ENCODE peak calls at places on chromosome 11, in eight cellular contexts. One of them, this sample, is unnamed. For H3K27me3, the result is how much of the 10 kb centered on the place peaks cover.

GRCh38 chr11:111913997-111914396 is 1.5 kb downstream of the HSPB2 start:
- DNase-seq in body of pancreas: peak
- DNase-seq in H7: no peak
- DNase-seq in thyroid gland: peak
- DNase-seq in SJSA1: no peak
- DNase-seq in GM23248: peak
- DNase-seq in SK-N-SH: no peak
- DNase-seq in pancreas: peak
- DNase-seq in this sample: no peak

GRCh38 chr11:34810107-34810562 is 106.0 kb downstream of the APIP start:
- DNase-seq in GM23248: no peak
- DNase-seq in SK-N-SH: no peak
- DNase-seq in SJSA1: no peak
- DNase-seq in pancreas: no peak
- DNase-seq in body of pancreas: no peak
- DNase-seq in thyroid gland: no peak
- DNase-seq in H7: no peak
- DNase-seq in this sample: no peak

GRCh38 chr11:46701078-46701654 is 335 bp downstream of the ZNF408 start:
- DNase-seq in body of pancreas: no peak
- DNase-seq in pancreas: no peak
- DNase-seq in H7: peak
- DNase-seq in SJSA1: no peak
- DNase-seq in GM23248: peak
- DNase-seq in SK-N-SH: no peak
- DNase-seq in thyroid gland: no peak
- DNase-seq in this sample: no peak

GRCh38 chr11:101567086-101567485 is 16.7 kb downstream of the TRPC6 start:
- DNase-seq in SK-N-SH: no peak
- DNase-seq in pancreas: no peak
- DNase-seq in GM23248: no peak
- DNase-seq in SJSA1: no peak
- DNase-seq in body of pancreas: no peak
- DNase-seq in H7: peak
- DNase-seq in thyroid gland: no peak
- DNase-seq in this sample: peak

GRCh38 chr11:59145534-59145933 is 2.9 kb downstream of the FAM111A start:
- DNase-seq in thyroid gland: no peak
- DNase-seq in GM23248: peak
- DNase-seq in pancreas: no peak
- DNase-seq in body of pancreas: no peak
- DNase-seq in SK-N-SH: no peak
- DNase-seq in SJSA1: no peak
- DNase-seq in H7: no peak
- DNase-seq in this sample: no peak

GRCh38 chr11:5489571-5490357 is 1.3 kb downstream of the OR52D1 start:
- DNase-seq in SJSA1: no peak
- DNase-seq in body of pancreas: no peak
- DNase-seq in SK-N-SH: no peak
- DNase-seq in pancreas: no peak
- DNase-seq in H7: no peak
- DNase-seq in GM23248: no peak
- DNase-seq in thyroid gland: no peak
- DNase-seq in this sample: no peak

GRCh38 chr11:76152741-76153608 is 53.3 kb downstream of the WNT11 start:
- DNase-seq in H7: peak
- DNase-seq in thyroid gland: no peak
- DNase-seq in SJSA1: no peak
- DNase-seq in pancreas: peak
- DNase-seq in GM23248: no peak
- DNase-seq in body of pancreas: no peak
- DNase-seq in SK-N-SH: no peak
- DNase-seq in this sample: no peak

GRCh38 chr11:112440518-112440917 is 179.9 kb upstream of the PLET1 start:
- DNase-seq in SK-N-SH: no peak
- DNase-seq in GM23248: no peak
- DNase-seq in SJSA1: no peak
- DNase-seq in body of pancreas: no peak
- DNase-seq in H7: peak
- DNase-seq in pancreas: no peak
- DNase-seq in thyroid gland: no peak
- DNase-seq in this sample: no peak

GRCh38 chr11:17734418-17734911 is at the start of gene KCNC1:
- DNase-seq in H7: peak
- DNase-seq in body of pancreas: peak
- DNase-seq in GM23248: peak
- DNase-seq in pancreas: peak
- DNase-seq in SJSA1: no peak
- DNase-seq in SK-N-SH: peak
- DNase-seq in thyroid gland: peak
- DNase-seq in this sample: peak

GRCh38 chr11:27699926-27700350 is 317 bp downstream of the BDNF start:
- DNase-seq in SK-N-SH: no peak
- DNase-seq in H7: no peak
- DNase-seq in SJSA1: no peak
- DNase-seq in pancreas: no peak
- DNase-seq in body of pancreas: peak
- DNase-seq in thyroid gland: peak
- DNase-seq in GM23248: peak
- DNase-seq in this sample: no peak

GRCh38 chr11:7874061-7874460 is 57.0 kb downstream of the OR10A6 start:
- DNase-seq in thyroid gland: no peak
- DNase-seq in GM23248: no peak
- DNase-seq in SK-N-SH: no peak
- DNase-seq in body of pancreas: no peak
- DNase-seq in H7: no peak
- DNase-seq in pancreas: no peak
- DNase-seq in SJSA1: no peak
- DNase-seq in this sample: no peak

GRCh38 chr11:84345027-84345426 is 1058.9 kb upstream of the CCDC90B start:
- DNase-seq in body of pancreas: no peak
- DNase-seq in SK-N-SH: no peak
- DNase-seq in pancreas: no peak
- DNase-seq in H7: no peak
- DNase-seq in thyroid gland: no peak
- DNase-seq in GM23248: no peak
- DNase-seq in SJSA1: no peak
- DNase-seq in this sample: no peak

GRCh38 chr11:65438257-65439151 is 15.9 kb downstream of the NEAT1 start:
- DNase-seq in SK-N-SH: no peak
- DNase-seq in thyroid gland: no peak
- DNase-seq in GM23248: peak
- DNase-seq in SJSA1: no peak
- DNase-seq in body of pancreas: no peak
- DNase-seq in H7: no peak
- DNase-seq in pancreas: no peak
- DNase-seq in this sample: no peak

GRCh38 chr11:27423125-27423524 is 49.5 kb downstream of the LGR4 start:
- DNase-seq in thyroid gland: no peak
- DNase-seq in H7: no peak
- DNase-seq in SK-N-SH: no peak
- DNase-seq in pancreas: no peak
- DNase-seq in SJSA1: no peak
- DNase-seq in body of pancreas: peak
- DNase-seq in GM23248: peak
- DNase-seq in this sample: peak

GRCh38 chr11:81007046-81007445 is 1566.2 kb upstream of the TENM4 start:
- DNase-seq in SJSA1: no peak
- DNase-seq in SK-N-SH: peak
- DNase-seq in GM23248: peak
- DNase-seq in pancreas: no peak
- DNase-seq in body of pancreas: no peak
- DNase-seq in H7: no peak
- DNase-seq in thyroid gland: no peak
- DNase-seq in this sample: peak

GRCh38 chr11:12042215-12042676 is 33.8 kb upstream of the DKK3 start:
- DNase-seq in body of pancreas: no peak
- DNase-seq in SK-N-SH: no peak
- DNase-seq in GM23248: peak
- DNase-seq in H7: no peak
- DNase-seq in thyroid gland: no peak
- DNase-seq in pancreas: no peak
- DNase-seq in SJSA1: peak
- DNase-seq in this sample: peak

GRCh38 chr11:22711212-22711770 is 44.9 kb downstream of the GAS2 start:
- DNase-seq in pancreas: no peak
- DNase-seq in SJSA1: no peak
- DNase-seq in H7: no peak
- DNase-seq in thyroid gland: no peak
- DNase-seq in SK-N-SH: no peak
- DNase-seq in body of pancreas: no peak
- DNase-seq in GM23248: no peak
- DNase-seq in this sample: peak

GRCh38 chr11:16959528-16960100 is 54.6 kb downstream of the PLEKHA7 start:
- DNase-seq in H7: no peak
- DNase-seq in SJSA1: no peak
- DNase-seq in SK-N-SH: no peak
- DNase-seq in body of pancreas: no peak
- DNase-seq in GM23248: no peak
- DNase-seq in pancreas: no peak
- DNase-seq in thyroid gland: no peak
- DNase-seq in this sample: no peak

GRCh38 chr11:45412033-45412432 is 125.9 kb upstream of the SYT13 start:
- DNase-seq in GM23248: no peak
- DNase-seq in H7: peak
- DNase-seq in thyroid gland: no peak
- DNase-seq in pancreas: no peak
- DNase-seq in SK-N-SH: peak
- DNase-seq in body of pancreas: no peak
- DNase-seq in SJSA1: no peak
- DNase-seq in this sample: no peak

DNA sequence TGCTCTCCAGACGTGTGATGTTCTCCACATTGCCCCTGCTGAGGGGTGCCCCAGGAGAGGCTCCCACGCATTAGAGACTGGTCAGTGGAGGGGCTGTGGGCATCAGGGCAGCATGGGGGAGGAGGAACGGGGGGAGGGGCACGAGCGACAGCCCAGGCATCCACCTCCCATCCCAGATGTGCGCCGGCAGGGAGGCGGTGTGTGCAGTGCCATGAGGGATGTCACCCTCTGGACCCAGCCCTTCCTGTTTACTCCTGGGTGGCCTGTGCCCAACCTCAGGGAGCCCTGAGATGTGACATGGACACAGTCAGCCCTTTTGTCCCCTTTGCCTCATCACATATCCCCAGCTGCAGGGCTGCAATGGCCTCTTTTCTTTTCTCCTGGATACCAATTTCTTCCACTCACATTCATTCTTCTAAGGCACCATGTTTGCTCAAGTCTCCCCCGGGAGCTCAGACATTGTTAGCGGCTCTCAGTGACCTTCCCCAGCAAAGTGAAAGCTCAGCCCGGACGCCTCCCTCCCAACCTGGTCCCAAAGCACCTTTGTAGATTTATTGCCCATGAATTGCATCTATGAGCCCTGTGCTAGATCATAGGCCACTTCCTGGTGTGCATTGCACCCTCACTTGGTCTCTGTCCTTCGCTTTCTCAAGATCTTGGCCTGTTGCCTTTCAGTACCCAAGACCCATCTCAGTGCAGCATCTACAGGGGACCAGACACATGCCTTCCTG is 150.6 kb downstream of the CEP164 start:
- DNase-seq in H7: no peak
- DNase-seq in GM23248: no peak
- DNase-seq in body of pancreas: no peak
- DNase-seq in SK-N-SH: no peak
- DNase-seq in SJSA1: peak
- DNase-seq in pancreas: no peak
- DNase-seq in thyroid gland: no peak
- DNase-seq in this sample: no peak
- H3K27me3 ChIP-seq in H7: under half
- H3K27me3 ChIP-seq in GM23248: under half
- H3K27me3 ChIP-seq in body of pancreas: under half
- H3K27me3 ChIP-seq in SK-N-SH: under half
- H3K27me3 ChIP-seq in SJSA1: under half
- H3K27me3 ChIP-seq in pancreas: under half
- H3K27me3 ChIP-seq in thyroid gland: under half
- H3K27me3 ChIP-seq in this sample: under half

GRCh38 chr11:19592842-19593241 is 119.8 kb upstream of the NAV2 start:
- DNase-seq in thyroid gland: no peak
- DNase-seq in pancreas: no peak
- DNase-seq in SK-N-SH: no peak
- DNase-seq in SJSA1: no peak
- DNase-seq in GM23248: no peak
- DNase-seq in H7: no peak
- DNase-seq in body of pancreas: no peak
- DNase-seq in this sample: no peak
- H3K27me3 ChIP-seq in thyroid gland: under half
- H3K27me3 ChIP-seq in pancreas: under half
- H3K27me3 ChIP-seq in SK-N-SH: under half
- H3K27me3 ChIP-seq in SJSA1: under half
- H3K27me3 ChIP-seq in GM23248: under half
- H3K27me3 ChIP-seq in H7: under half
- H3K27me3 ChIP-seq in body of pancreas: under half
- H3K27me3 ChIP-seq in this sample: under half

GRCh38 chr11:120183701-120184141 is 27.1 kb upstream of the OAF start:
- DNase-seq in SK-N-SH: no peak
- DNase-seq in pancreas: peak
- DNase-seq in H7: no peak
- DNase-seq in GM23248: no peak
- DNase-seq in body of pancreas: no peak
- DNase-seq in SJSA1: peak
- DNase-seq in thyroid gland: no peak
- DNase-seq in this sample: no peak

GRCh38 chr11:120180571-120181445 is 30.0 kb upstream of the OAF start:
- DNase-seq in pancreas: peak
- DNase-seq in GM23248: peak
- DNase-seq in thyroid gland: no peak
- DNase-seq in SK-N-SH: no peak
- DNase-seq in body of pancreas: no peak
- DNase-seq in H7: peak
- DNase-seq in SJSA1: peak
- DNase-seq in this sample: peak

GRCh38 chr11:120181446-120181992 is 29.3 kb upstream of the OAF start:
- DNase-seq in thyroid gland: no peak
- DNase-seq in GM23248: no peak
- DNase-seq in SJSA1: peak
- DNase-seq in body of pancreas: no peak
- DNase-seq in H7: no peak
- DNase-seq in pancreas: peak
- DNase-seq in SK-N-SH: no peak
- DNase-seq in this sample: peak

GRCh38 chr11:120182790-120183491 is 27.9 kb upstream of the OAF start:
- DNase-seq in thyroid gland: peak
- DNase-seq in body of pancreas: peak
- DNase-seq in pancreas: peak
- DNase-seq in SJSA1: peak
- DNase-seq in SK-N-SH: no peak
- DNase-seq in GM23248: peak
- DNase-seq in H7: peak
- DNase-seq in this sample: peak

GRCh38 chr11:120182357-120182756 is 28.5 kb upstream of the OAF start:
- DNase-seq in SJSA1: peak
- DNase-seq in pancreas: no peak
- DNase-seq in thyroid gland: no peak
- DNase-seq in GM23248: no peak
- DNase-seq in SK-N-SH: no peak
- DNase-seq in H7: no peak
- DNase-seq in body of pancreas: no peak
- DNase-seq in this sample: peak
- H3K27me3 ChIP-seq in SJSA1: under half
- H3K27me3 ChIP-seq in pancreas: under half
- H3K27me3 ChIP-seq in thyroid gland: under half
- H3K27me3 ChIP-seq in GM23248: under half
- H3K27me3 ChIP-seq in SK-N-SH: under half
- H3K27me3 ChIP-seq in H7: under half
- H3K27me3 ChIP-seq in body of pancreas: under half
- H3K27me3 ChIP-seq in this sample: under half

GRCh38 chr11:70134490-70134889 is 56.4 kb downstream of the ANO1 start:
- DNase-seq in pancreas: no peak
- DNase-seq in GM23248: no peak
- DNase-seq in SK-N-SH: no peak
- DNase-seq in body of pancreas: no peak
- DNase-seq in SJSA1: no peak
- DNase-seq in H7: no peak
- DNase-seq in thyroid gland: no peak
- DNase-seq in this sample: no peak
- H3K27me3 ChIP-seq in pancreas: under half
- H3K27me3 ChIP-seq in GM23248: under half
- H3K27me3 ChIP-seq in SK-N-SH: under half
- H3K27me3 ChIP-seq in body of pancreas: under half
- H3K27me3 ChIP-seq in SJSA1: under half
- H3K27me3 ChIP-seq in H7: under half
- H3K27me3 ChIP-seq in thyroid gland: under half
- H3K27me3 ChIP-seq in this sample: under half